ENCODE peak calls at places on chromosomes 13 and 19, in nine cellular contexts. N is psoas muscle, U is Calu3, H is ureter, Q is ascending aorta, Z is cardiac fibroblast, G is head of caudate nucleus, V is NT2/D1, B is NCI-H2081. O is an unnamed sample.

GRCh38 chr19:1000095-1000494 is at the start of gene GRIN3B:
- DNase-seq in N (peak; percentile 66), U (peak; percentile 43), H (no peak), Q (no peak), Z (peak; percentile 58), G (no peak), V (no peak), B (no peak), O (no peak)

GRCh38 chr13:99086149-99086868 is 108.4 kb upstream of the DOCK9 start:
- DNase-seq in N (peak; percentile 68), U (peak; percentile 24), H (peak; percentile 55), Q (peak; percentile 77), Z (peak; percentile 54), G (peak; percentile 36), V (no peak), B (peak; percentile 54), O (no peak)

GRCh38 chr13:18233783-18234299 is 947.8 kb downstream of the TUBA3C start:
- DNase-seq in N (no peak), U (no peak), H (no peak), Q (no peak), Z (no peak), G (no peak), V (no peak), B (no peak), O (no peak)

GRCh38 chr19:19111138-19111835 is 27.0 kb downstream of the TMEM161A start:
- DNase-seq in N (no peak), U (no peak), H (no peak), Q (no peak), Z (no peak), G (no peak), V (no peak), B (no peak), O (no peak)

GRCh38 chr19:43639507-43640423 is at the start of gene CADM4:
- DNase-seq in N (peak; percentile 23), U (peak; percentile 45), H (no peak), Q (no peak), Z (no peak), G (peak; percentile 61), V (no peak), B (peak; percentile 41), O (no peak)

GRCh38 chr19:7230826-7231225 is 63.4 kb downstream of the INSR start:
- DNase-seq in N (peak; percentile 32), U (no peak), H (peak; percentile 48), Q (peak; percentile 81), Z (peak; percentile 26), G (peak; percentile 26), V (no peak), B (no peak), O (no peak)

GRCh38 chr13:21399741-21400140 is 59.4 kb downstream of the ZDHHC20 start:
- DNase-seq in N (no peak), U (no peak), H (no peak), Q (no peak), Z (peak; percentile 7), G (no peak), V (no peak), B (no peak), O (no peak)

GRCh38 chr13:29763426-29764180 is 86.8 kb downstream of the UBL3 start:
- DNase-seq in N (no peak), U (no peak), H (no peak), Q (no peak), Z (no peak), G (no peak), V (no peak), B (peak; percentile 29), O (no peak)

GRCh38 chr19:10685210-10685609 is 16.0 kb upstream of the QTRT1 start:
- DNase-seq in N (no peak), U (no peak), H (no peak), Q (no peak), Z (no peak), G (no peak), V (no peak), B (no peak), O (no peak)

GRCh38 chr19:51448745-51449093 is 9.5 kb downstream of the SIGLEC8 start:
- DNase-seq in N (no peak), U (no peak), H (no peak), Q (no peak), Z (no peak), G (no peak), V (no peak), B (no peak), O (no peak)

GRCh38 chr13:39688278-39688677 is 32.8 kb downstream of the COG6 start:
- DNase-seq in N (no peak), U (no peak), H (no peak), Q (no peak), Z (no peak), G (no peak), V (no peak), B (no peak), O (no peak)

GRCh38 chr19:3699071-3699740 is 1.1 kb downstream of the PIP5K1C start:
- DNase-seq in N (peak; percentile 62), U (no peak), H (peak; percentile 70), Q (peak; percentile 79), Z (peak; percentile 62), G (peak; percentile 49), V (no peak), B (no peak), O (peak; percentile 77)